ENCODE peak calls at places on chromosomes 16 and 17, in seven cellular contexts. W is RWPE2, A is AG04450, Z is A549, D is RWPE1, G is Calu3, I is AG04449. R is an unnamed sample.

GRCh38 chr16:27923751-27924150 is 139.8 kb downstream of the GSG1L start:
- DNase-seq in W (no peak), A (no peak), Z (no peak), D (no peak), G (no peak), I (no peak), R (no peak)

GRCh38 chr17:64269687-64270649 is 6.9 kb upstream of the TEX2 start:
- DNase-seq in W (no peak), A (no peak), Z (no peak), D (no peak), G (no peak), I (no peak), R (no peak)

GRCh38 chr16:69535123-69536050 is 30.4 kb upstream of the NFAT5 start:
- DNase-seq in W (peak; percentile 53), A (no peak), Z (no peak), D (peak; percentile 53), G (no peak), I (no peak), R (no peak)

GRCh38 chr17:57670769-57671545 is 74.1 kb downstream of the CCDC182 start:
- DNase-seq in W (no peak), A (no peak), Z (no peak), D (no peak), G (no peak), I (no peak), R (no peak)

GRCh38 chr16:86718118-86718517 is 139.8 kb downstream of the FOXL1 start:
- DNase-seq in W (peak; percentile 76), A (no peak), Z (peak; percentile 4), D (peak; percentile 52), G (peak; percentile 79), I (no peak), R (no peak)

GRCh38 chr16:965487-965886 is 5.3 kb downstream of the LMF1 start:
- DNase-seq in W (no peak), A (no peak), Z (no peak), D (no peak), G (no peak), I (no peak), R (no peak)

GRCh38 chr16:2038359-2039285 is 9.0 kb downstream of the NTHL1 start:
- DNase-seq in W (no peak), A (no peak), Z (no peak), D (no peak), G (no peak), I (no peak), R (no peak)

GRCh38 chr16:19884611-19885455 is at the start of gene GPRC5B:
- DNase-seq in W (no peak), A (no peak), Z (peak; percentile 46), D (peak; percentile 36), G (peak; percentile 74), I (no peak), R (peak; percentile 33)

GRCh38 chr16:85611455-85612190 is 1.5 kb upstream of the GSE1 start:
- DNase-seq in W (peak; percentile 89), A (peak; percentile 39), Z (peak; percentile 89), D (peak; percentile 81), G (peak; percentile 83), I (no peak), R (peak; percentile 50)

GRCh38 chr16:71555230-71555891 is 21.5 kb downstream of the TAT start:
- DNase-seq in W (no peak), A (no peak), Z (peak; percentile 10), D (no peak), G (no peak), I (no peak), R (no peak)

DNA sequence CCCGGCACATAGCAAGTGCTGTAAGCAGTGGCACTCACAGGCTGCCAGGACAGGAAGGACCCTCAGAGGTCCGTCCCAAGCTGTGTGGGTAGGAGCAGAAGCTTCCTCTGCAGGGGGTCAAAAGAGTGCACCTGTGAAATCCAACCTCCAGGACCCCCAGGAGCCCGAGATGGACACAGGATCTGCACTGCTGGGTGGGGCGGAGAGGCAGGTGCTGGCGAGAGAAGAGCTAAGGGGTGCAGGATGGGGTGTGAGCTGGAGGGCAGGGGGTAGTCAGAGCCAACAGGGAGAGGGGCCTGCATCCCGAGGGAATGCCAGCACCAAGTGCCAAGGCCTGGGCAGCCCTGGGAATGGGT is 650 bp upstream of the AANAT start:
- DNase-seq in W (no peak), A (no peak), Z (no peak), D (no peak), G (no peak), I (no peak), R (no peak)
- TF ChIP-seq CTCF in W (no peak), A (no peak), Z (no peak), D (no peak), G (no peak), I (no peak), R (no peak)

GRCh38 chr17:12342609-12343248 is 322.1 kb downstream of the MAP2K4 start:
- DNase-seq in W (no peak), A (no peak), Z (peak; percentile 65), D (no peak), G (peak; percentile 31), I (no peak), R (no peak)
- TF ChIP-seq CTCF in W (peak; percentile 29), A (peak; percentile 46), Z (peak; percentile 48), D (no peak), G (peak; percentile 24), I (peak; percentile 32), R (no peak)

GRCh38 chr17:28898261-28898955 is 875 bp upstream of the FLOT2 start:
- DNase-seq in W (no peak), A (no peak), Z (no peak), D (no peak), G (no peak), I (no peak), R (no peak)

GRCh38 chr17:28897769-28898259 is 281 bp upstream of the FLOT2 start:
- DNase-seq in W (no peak), A (no peak), Z (no peak), D (no peak), G (no peak), I (no peak), R (no peak)

GRCh38 chr17:28896491-28896883 is 1.0 kb downstream of the FLOT2 start:
- DNase-seq in W (no peak), A (no peak), Z (no peak), D (no peak), G (no peak), I (no peak), R (no peak)

GRCh38 chr17:28895794-28896447 is 1.6 kb downstream of the FLOT2 start:
- DNase-seq in W (no peak), A (no peak), Z (no peak), D (no peak), G (no peak), I (no peak), R (no peak)

GRCh38 chr17:28896884-28897768 is at the start of gene FLOT2:
- DNase-seq in W (peak; percentile 92), A (no peak), Z (peak; percentile 36), D (peak; percentile 92), G (peak; percentile 61), I (no peak), R (peak; percentile 66)
- TF ChIP-seq CTCF in W (peak; percentile 23), A (peak; percentile 37), Z (peak; percentile 38), D (no peak), G (peak; percentile 41), I (peak; percentile 46), R (no peak)

DNA sequence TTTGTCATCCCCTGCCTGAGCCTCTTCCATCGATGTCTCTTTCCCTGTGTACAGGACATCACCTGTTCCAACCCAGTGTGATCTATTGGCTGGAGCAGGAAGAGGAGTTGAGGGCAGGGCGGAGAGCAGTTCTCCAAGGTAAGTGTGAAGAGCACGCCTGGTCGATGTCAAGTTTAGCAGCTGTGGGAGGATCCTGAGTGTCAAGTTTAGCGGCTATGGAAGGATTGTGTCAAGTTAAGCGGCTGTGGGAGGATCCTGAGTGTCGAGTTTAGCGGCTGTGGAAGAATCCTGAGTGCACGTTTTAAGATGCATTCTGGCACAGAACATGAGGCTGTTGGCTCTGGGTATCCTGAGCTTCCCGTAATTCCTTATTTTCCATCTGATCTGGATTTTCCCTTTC is 7.2 kb downstream of the ZNF778 start:
- DNase-seq in W (no peak), A (no peak), Z (no peak), D (no peak), G (no peak), I (no peak), R (no peak)
- TF ChIP-seq CTCF in W (no peak), A (no peak), Z (no peak), D (no peak), G (no peak), I (no peak), R (no peak)

DNA sequence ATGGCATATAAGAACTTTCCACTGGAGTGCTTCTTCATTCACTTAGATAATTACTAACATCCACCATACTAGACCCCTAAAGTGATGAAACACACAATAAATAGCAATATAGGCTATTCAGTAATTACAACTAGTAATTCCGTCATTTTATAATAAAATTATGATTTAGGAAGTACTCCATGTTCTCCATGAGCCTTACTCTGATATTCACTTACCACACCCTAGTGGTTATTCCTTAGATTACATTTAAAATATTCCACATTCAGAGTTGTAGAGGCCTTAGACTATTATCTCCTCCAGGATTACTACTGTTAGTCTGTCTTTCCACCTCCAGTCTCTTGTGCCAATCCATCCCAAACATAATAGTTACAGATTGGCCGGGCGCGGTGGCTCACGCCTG is 62.4 kb downstream of the STH start:
- DNase-seq in W (no peak), A (no peak), Z (peak; percentile 42), D (no peak), G (no peak), I (no peak), R (no peak)
- TF ChIP-seq CTCF in W (peak; percentile 25), A (peak; percentile 23), Z (peak; percentile 46), D (peak; percentile 11), G (peak; percentile 34), I (no peak), R (no peak)

GRCh38 chr17:40290629-40291296 is 3.1 kb downstream of the CDC6 start:
- DNase-seq in W (no peak), A (peak; percentile 88), Z (peak; percentile 89), D (peak; percentile 60), G (peak; percentile 97), I (peak; percentile 89), R (no peak)
- TF ChIP-seq CTCF in W (peak; percentile 83), A (peak; percentile 70), Z (peak; percentile 94), D (peak; percentile 79), G (no peak), I (peak; percentile 53), R (no peak)

DNA sequence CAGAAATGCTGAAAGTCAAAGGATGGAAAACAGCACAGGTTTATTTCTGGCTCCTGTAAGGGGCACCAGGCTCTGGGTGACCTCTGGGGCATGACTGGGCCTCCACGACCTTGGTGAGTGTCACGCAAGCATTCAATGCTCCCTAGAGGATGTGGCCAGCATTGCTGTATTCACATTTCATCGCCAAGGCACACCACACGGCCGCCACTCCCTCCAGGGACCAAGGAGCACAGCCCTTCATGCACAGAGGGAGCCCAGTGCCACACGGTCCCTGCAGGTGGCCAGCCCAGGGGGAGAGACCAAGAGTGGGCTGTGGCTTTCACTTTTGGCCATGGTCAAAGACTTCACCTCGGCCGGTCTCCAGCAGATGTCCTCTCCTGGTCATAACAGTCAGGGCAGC is 137.4 kb upstream of the TNRC6C start:
- DNase-seq in W (no peak), A (no peak), Z (peak; percentile 34), D (no peak), G (no peak), I (no peak), R (no peak)
- TF ChIP-seq CTCF in W (no peak), A (no peak), Z (no peak), D (no peak), G (no peak), I (no peak), R (no peak)